ENCODE peak calls at places on chromosomes 13 and 19, in four cellular contexts. One of them, this sample, is unnamed. For H3K4me1 and H3K27me3, the result is how much of the 10 kb centered on the place peaks cover.

GRCh38 chr13:89550842-89551422 is 1796.6 kb upstream of the MIR17HG start:
- DNase-seq in NT2/D1: no peak
- DNase-seq in tibial artery: no peak
- DNase-seq in trophoblast cell: peak
- DNase-seq in this sample: no peak

GRCh38 chr19:23283925-23284324 is 33.7 kb upstream of the ZNF724 start:
- DNase-seq in NT2/D1: peak
- DNase-seq in tibial artery: peak
- DNase-seq in trophoblast cell: peak
- DNase-seq in this sample: peak

GRCh38 chr19:45474941-45475516 is 7.2 kb downstream of the FOSB start:
- DNase-seq in NT2/D1: no peak
- DNase-seq in tibial artery: no peak
- DNase-seq in trophoblast cell: peak
- DNase-seq in this sample: no peak

GRCh38 chr13:114101831-114102520 is 30.4 kb downstream of the RASA3 start:
- DNase-seq in NT2/D1: no peak
- DNase-seq in tibial artery: peak
- DNase-seq in trophoblast cell: no peak
- DNase-seq in this sample: no peak

GRCh38 chr19:40576585-40577451 is at the start of gene SHKBP1:
- DNase-seq in NT2/D1: peak
- DNase-seq in tibial artery: peak
- DNase-seq in trophoblast cell: peak
- DNase-seq in this sample: peak

GRCh38 chr19:53868091-53868891 is 608 bp downstream of the MYADM start:
- DNase-seq in NT2/D1: no peak
- DNase-seq in tibial artery: peak
- DNase-seq in trophoblast cell: peak
- DNase-seq in this sample: peak

GRCh38 chr13:63198076-63198475 is 1782.4 kb upstream of the PCDH20 start:
- DNase-seq in NT2/D1: no peak
- DNase-seq in tibial artery: no peak
- DNase-seq in trophoblast cell: no peak
- DNase-seq in this sample: no peak

GRCh38 chr19:52398091-52398461 is 427 bp downstream of the ZNF528 start:
- DNase-seq in NT2/D1: peak
- DNase-seq in tibial artery: no peak
- DNase-seq in trophoblast cell: no peak
- DNase-seq in this sample: no peak

GRCh38 chr19:51138549-51138979 is 3.5 kb upstream of the SIGLEC7 start:
- DNase-seq in NT2/D1: no peak
- DNase-seq in tibial artery: peak
- DNase-seq in trophoblast cell: peak
- DNase-seq in this sample: no peak

GRCh38 chr13:110819203-110820014 is 95.5 kb downstream of the ANKRD10 start:
- DNase-seq in NT2/D1: peak
- DNase-seq in tibial artery: peak
- DNase-seq in trophoblast cell: peak
- DNase-seq in this sample: peak

GRCh38 chr13:70960841-70961443 is 852.7 kb upstream of the KLHL1 start:
- DNase-seq in NT2/D1: no peak
- DNase-seq in tibial artery: no peak
- DNase-seq in trophoblast cell: peak
- DNase-seq in this sample: peak

GRCh38 chr19:35612224-35612558 is 344 bp upstream of the HAUS5 start:
- DNase-seq in NT2/D1: no peak
- DNase-seq in tibial artery: no peak
- DNase-seq in trophoblast cell: no peak
- DNase-seq in this sample: no peak

GRCh38 chr19:35612559-35613321 is at the start of gene HAUS5:
- DNase-seq in NT2/D1: peak
- DNase-seq in tibial artery: peak
- DNase-seq in trophoblast cell: peak
- DNase-seq in this sample: peak

GRCh38 chr19:35618857-35619256 is 6.3 kb downstream of the HAUS5 start:
- DNase-seq in NT2/D1: no peak
- DNase-seq in tibial artery: no peak
- DNase-seq in trophoblast cell: no peak
- DNase-seq in this sample: no peak

GRCh38 chr19:35613574-35613973 is 1.0 kb downstream of the HAUS5 start:
- DNase-seq in NT2/D1: no peak
- DNase-seq in tibial artery: no peak
- DNase-seq in trophoblast cell: no peak
- DNase-seq in this sample: no peak

DNA sequence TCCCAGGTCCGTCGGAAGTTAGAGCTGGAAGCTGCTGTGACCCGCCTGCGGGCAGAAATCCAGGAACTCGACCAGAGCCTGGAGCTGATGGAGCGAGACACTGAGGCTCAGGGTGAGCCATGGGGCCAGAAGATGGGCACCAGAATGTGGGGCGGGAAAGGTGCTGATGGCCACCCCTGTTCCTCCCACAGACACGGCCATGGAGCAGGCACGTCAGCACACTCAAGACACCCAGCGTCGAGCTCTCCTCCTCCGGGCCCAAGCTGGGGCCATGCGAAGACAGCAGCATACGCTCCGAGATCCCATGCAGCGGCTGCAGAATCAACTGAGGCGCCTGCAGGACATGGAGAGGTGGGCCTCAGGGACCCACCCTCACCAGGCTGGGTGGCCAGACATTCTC is 2.5 kb downstream of the HAUS5 start:
- DNase-seq in NT2/D1: no peak
- DNase-seq in tibial artery: no peak
- DNase-seq in trophoblast cell: no peak
- DNase-seq in this sample: no peak
- H3K4me1 ChIP-seq in NT2/D1: under half
- H3K4me1 ChIP-seq in tibial artery: under half
- H3K4me1 ChIP-seq in trophoblast cell: under half
- H3K4me1 ChIP-seq in this sample: under half

GRCh38 chr19:7662657-7663056 is 6.2 kb upstream of the RETN start:
- DNase-seq in NT2/D1: no peak
- DNase-seq in tibial artery: no peak
- DNase-seq in trophoblast cell: no peak
- DNase-seq in this sample: no peak

GRCh38 chr19:7657047-7657779 is 11.6 kb upstream of the RETN start:
- DNase-seq in NT2/D1: no peak
- DNase-seq in tibial artery: no peak
- DNase-seq in trophoblast cell: peak
- DNase-seq in this sample: no peak

GRCh38 chr19:7655581-7655980 is 13.3 kb upstream of the RETN start:
- DNase-seq in NT2/D1: no peak
- DNase-seq in tibial artery: no peak
- DNase-seq in trophoblast cell: peak
- DNase-seq in this sample: no peak

GRCh38 chr19:7654401-7654800 is 14.4 kb upstream of the RETN start:
- DNase-seq in NT2/D1: no peak
- DNase-seq in tibial artery: no peak
- DNase-seq in trophoblast cell: no peak
- DNase-seq in this sample: no peak

DNA sequence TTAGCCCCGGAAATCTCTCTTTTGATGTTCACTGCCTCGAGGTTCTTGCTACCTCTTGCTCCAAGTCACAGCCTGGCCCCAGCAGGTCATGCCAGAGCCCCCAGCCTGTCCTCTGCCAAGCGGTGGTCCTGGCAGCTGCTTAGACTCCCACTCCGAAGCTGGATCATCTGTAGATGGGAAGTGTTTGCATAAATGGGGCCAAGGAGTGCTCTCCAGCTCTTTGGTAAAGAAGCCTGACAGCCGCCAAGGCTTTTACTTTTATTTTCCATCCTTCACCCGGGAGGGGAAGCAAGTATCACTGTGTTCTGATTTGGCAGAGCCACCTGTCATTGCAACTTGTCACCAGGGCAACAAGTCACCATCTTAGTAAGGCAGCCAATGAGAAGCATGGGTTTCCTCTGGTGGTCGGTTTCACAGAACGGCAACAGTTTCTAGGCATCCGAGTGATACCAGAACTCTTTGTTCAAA is 10.6 kb upstream of the RETN start:
- DNase-seq in NT2/D1: no peak
- DNase-seq in tibial artery: no peak
- DNase-seq in trophoblast cell: no peak
- DNase-seq in this sample: no peak
- H3K4me3 ChIP-seq in NT2/D1: no peak
- H3K4me3 ChIP-seq in tibial artery: no peak
- H3K4me3 ChIP-seq in trophoblast cell: no peak
- H3K4me3 ChIP-seq in this sample: no peak

GRCh38 chr13:109088101-109088500 is 458.7 kb downstream of the MYO16 start:
- DNase-seq in NT2/D1: no peak
- DNase-seq in tibial artery: no peak
- DNase-seq in trophoblast cell: no peak
- DNase-seq in this sample: no peak
- H3K27me3 ChIP-seq in NT2/D1: under half
- H3K27me3 ChIP-seq in tibial artery: under half
- H3K27me3 ChIP-seq in trophoblast cell: under half
- H3K27me3 ChIP-seq in this sample: under half

GRCh38 chr19:18097993-18098890 is 664 bp downstream of the MAST3 start:
- DNase-seq in NT2/D1: no peak
- DNase-seq in tibial artery: no peak
- DNase-seq in trophoblast cell: no peak
- DNase-seq in this sample: no peak

GRCh38 chr19:18096258-18096657 is 1.3 kb upstream of the MAST3 start:
- DNase-seq in NT2/D1: no peak
- DNase-seq in tibial artery: no peak
- DNase-seq in trophoblast cell: no peak
- DNase-seq in this sample: no peak

GRCh38 chr19:18098891-18099622 is 1.5 kb downstream of the MAST3 start:
- DNase-seq in NT2/D1: no peak
- DNase-seq in tibial artery: peak
- DNase-seq in trophoblast cell: no peak
- DNase-seq in this sample: peak

GRCh38 chr19:18099623-18099995 is 2.0 kb downstream of the MAST3 start:
- DNase-seq in NT2/D1: no peak
- DNase-seq in tibial artery: no peak
- DNase-seq in trophoblast cell: peak
- DNase-seq in this sample: no peak

GRCh38 chr19:18097217-18097992 is at the start of gene MAST3:
- DNase-seq in NT2/D1: peak
- DNase-seq in tibial artery: peak
- DNase-seq in trophoblast cell: peak
- DNase-seq in this sample: peak
- H3K4me1 ChIP-seq in NT2/D1: under half
- H3K4me1 ChIP-seq in tibial artery: half or more
- H3K4me1 ChIP-seq in trophoblast cell: under half
- H3K4me1 ChIP-seq in this sample: under half

This sample was measured in HAP-1.